ENCODE peak calls at places on chromosomes 5 and 9, in nine cellular contexts. One of them, this sample, is unnamed.

GRCh38 chr5:173472784-173473278 is 143.6 kb downstream of the BOD1 start:
- DNase-seq in progenitor cell of endocrine pancreas: no peak
- DNase-seq in cerebellar cortex: peak
- DNase-seq in activated CD4-positive, alpha-beta T cell treated with anti-CD3 and anti-CD28 coated beads for 36 hours: no peak
- DNase-seq in WERI-Rb-1: no peak
- DNase-seq in GM20000: no peak
- DNase-seq in substantia nigra: no peak
- DNase-seq in memory B cell: no peak
- DNase-seq in NCI-H748 treated with DMSO at 0.1 percent for 48 hours: no peak
- DNase-seq in this sample: no peak

GRCh38 chr9:6134661-6135177 is 80.9 kb upstream of the IL33 start:
- DNase-seq in progenitor cell of endocrine pancreas: no peak
- DNase-seq in cerebellar cortex: no peak
- DNase-seq in activated CD4-positive, alpha-beta T cell treated with anti-CD3 and anti-CD28 coated beads for 36 hours: no peak
- DNase-seq in WERI-Rb-1: no peak
- DNase-seq in GM20000: no peak
- DNase-seq in substantia nigra: no peak
- DNase-seq in memory B cell: no peak
- DNase-seq in NCI-H748 treated with DMSO at 0.1 percent for 48 hours: no peak
- DNase-seq in this sample: no peak

GRCh38 chr9:90112791-90113190 is 508.0 kb downstream of the GADD45G start:
- DNase-seq in progenitor cell of endocrine pancreas: no peak
- DNase-seq in cerebellar cortex: no peak
- DNase-seq in activated CD4-positive, alpha-beta T cell treated with anti-CD3 and anti-CD28 coated beads for 36 hours: no peak
- DNase-seq in WERI-Rb-1: no peak
- DNase-seq in GM20000: no peak
- DNase-seq in substantia nigra: no peak
- DNase-seq in memory B cell: no peak
- DNase-seq in NCI-H748 treated with DMSO at 0.1 percent for 48 hours: no peak
- DNase-seq in this sample: no peak

GRCh38 chr5:154455585-154455984 is 9.8 kb downstream of the SAP30L start:
- DNase-seq in progenitor cell of endocrine pancreas: no peak
- DNase-seq in cerebellar cortex: no peak
- DNase-seq in activated CD4-positive, alpha-beta T cell treated with anti-CD3 and anti-CD28 coated beads for 36 hours: no peak
- DNase-seq in WERI-Rb-1: no peak
- DNase-seq in GM20000: no peak
- DNase-seq in substantia nigra: no peak
- DNase-seq in memory B cell: no peak
- DNase-seq in NCI-H748 treated with DMSO at 0.1 percent for 48 hours: no peak
- DNase-seq in this sample: no peak

GRCh38 chr5:121189569-121190305 is 661.9 kb upstream of the FTMT start:
- DNase-seq in progenitor cell of endocrine pancreas: no peak
- DNase-seq in cerebellar cortex: peak
- DNase-seq in activated CD4-positive, alpha-beta T cell treated with anti-CD3 and anti-CD28 coated beads for 36 hours: no peak
- DNase-seq in WERI-Rb-1: no peak
- DNase-seq in GM20000: no peak
- DNase-seq in substantia nigra: no peak
- DNase-seq in memory B cell: no peak
- DNase-seq in NCI-H748 treated with DMSO at 0.1 percent for 48 hours: no peak
- DNase-seq in this sample: no peak

GRCh38 chr5:138874771-138875628 is at the start of gene LRRTM2:
- DNase-seq in progenitor cell of endocrine pancreas: no peak
- DNase-seq in cerebellar cortex: peak
- DNase-seq in activated CD4-positive, alpha-beta T cell treated with anti-CD3 and anti-CD28 coated beads for 36 hours: no peak
- DNase-seq in WERI-Rb-1: peak
- DNase-seq in GM20000: no peak
- DNase-seq in substantia nigra: peak
- DNase-seq in memory B cell: no peak
- DNase-seq in NCI-H748 treated with DMSO at 0.1 percent for 48 hours: no peak
- DNase-seq in this sample: peak

GRCh38 chr5:52638732-52639131 is 149.0 kb upstream of the ITGA1 start:
- DNase-seq in progenitor cell of endocrine pancreas: no peak
- DNase-seq in cerebellar cortex: no peak
- DNase-seq in activated CD4-positive, alpha-beta T cell treated with anti-CD3 and anti-CD28 coated beads for 36 hours: no peak
- DNase-seq in WERI-Rb-1: no peak
- DNase-seq in GM20000: no peak
- DNase-seq in substantia nigra: no peak
- DNase-seq in memory B cell: no peak
- DNase-seq in NCI-H748 treated with DMSO at 0.1 percent for 48 hours: no peak
- DNase-seq in this sample: no peak

GRCh38 chr9:106753155-106753671 is 109.8 kb upstream of the ZNF462 start:
- DNase-seq in progenitor cell of endocrine pancreas: no peak
- DNase-seq in cerebellar cortex: no peak
- DNase-seq in activated CD4-positive, alpha-beta T cell treated with anti-CD3 and anti-CD28 coated beads for 36 hours: no peak
- DNase-seq in WERI-Rb-1: no peak
- DNase-seq in GM20000: peak
- DNase-seq in substantia nigra: no peak
- DNase-seq in memory B cell: no peak
- DNase-seq in NCI-H748 treated with DMSO at 0.1 percent for 48 hours: no peak
- DNase-seq in this sample: no peak

GRCh38 chr5:61163905-61164304 is 1.6 kb upstream of the SMIM15 start:
- DNase-seq in progenitor cell of endocrine pancreas: no peak
- DNase-seq in cerebellar cortex: no peak
- DNase-seq in activated CD4-positive, alpha-beta T cell treated with anti-CD3 and anti-CD28 coated beads for 36 hours: no peak
- DNase-seq in WERI-Rb-1: no peak
- DNase-seq in GM20000: no peak
- DNase-seq in substantia nigra: no peak
- DNase-seq in memory B cell: no peak
- DNase-seq in NCI-H748 treated with DMSO at 0.1 percent for 48 hours: no peak
- DNase-seq in this sample: no peak

This sample was measured in neural progenitor cell.